ENCODE peak calls at places on chromosomes 16 and 17, in six cellular contexts. One of them, this sample, is unnamed.

GRCh38 chr17:64216385-64217248 is 46.4 kb downstream of the TEX2 start:
- DNase-seq in hepatic stellate cell: no peak
- DNase-seq in activated CD4-positive, alpha-beta T cell treated with anti-CD3 and anti-CD28 coated beads, Interleukin-2, amount 50 U/mL, for 4 hours: no peak
- DNase-seq in activated CD8-positive, alpha-beta memory T cell treated with anti-CD3 and anti-CD28 coated beads for 1 hour: no peak
- DNase-seq in T1000: peak; percentile 35
- DNase-seq in activated naive CD4-positive, alpha-beta T cell: no peak
- DNase-seq in this sample: no peak

GRCh38 chr17:79053251-79053925 is 21.2 kb upstream of the ENGASE start:
- DNase-seq in hepatic stellate cell: no peak
- DNase-seq in activated CD4-positive, alpha-beta T cell treated with anti-CD3 and anti-CD28 coated beads, Interleukin-2, amount 50 U/mL, for 4 hours: no peak
- DNase-seq in activated CD8-positive, alpha-beta memory T cell treated with anti-CD3 and anti-CD28 coated beads for 1 hour: no peak
- DNase-seq in T1000: no peak
- DNase-seq in activated naive CD4-positive, alpha-beta T cell: no peak
- DNase-seq in this sample: no peak

GRCh38 chr17:66476014-66476413 is 173.6 kb downstream of the PRKCA start:
- DNase-seq in hepatic stellate cell: no peak
- DNase-seq in activated CD4-positive, alpha-beta T cell treated with anti-CD3 and anti-CD28 coated beads, Interleukin-2, amount 50 U/mL, for 4 hours: no peak
- DNase-seq in activated CD8-positive, alpha-beta memory T cell treated with anti-CD3 and anti-CD28 coated beads for 1 hour: no peak
- DNase-seq in T1000: no peak
- DNase-seq in activated naive CD4-positive, alpha-beta T cell: no peak
- DNase-seq in this sample: no peak

GRCh38 chr17:40993856-40994255 is at the start of gene KRTAP3-3:
- DNase-seq in hepatic stellate cell: no peak
- DNase-seq in activated CD4-positive, alpha-beta T cell treated with anti-CD3 and anti-CD28 coated beads, Interleukin-2, amount 50 U/mL, for 4 hours: no peak
- DNase-seq in activated CD8-positive, alpha-beta memory T cell treated with anti-CD3 and anti-CD28 coated beads for 1 hour: no peak
- DNase-seq in T1000: no peak
- DNase-seq in activated naive CD4-positive, alpha-beta T cell: no peak
- DNase-seq in this sample: no peak

GRCh38 chr17:3918372-3919122 is 2.3 kb upstream of the P2RX1 start:
- DNase-seq in hepatic stellate cell: no peak
- DNase-seq in activated CD4-positive, alpha-beta T cell treated with anti-CD3 and anti-CD28 coated beads, Interleukin-2, amount 50 U/mL, for 4 hours: no peak
- DNase-seq in activated CD8-positive, alpha-beta memory T cell treated with anti-CD3 and anti-CD28 coated beads for 1 hour: no peak
- DNase-seq in T1000: no peak
- DNase-seq in activated naive CD4-positive, alpha-beta T cell: no peak
- DNase-seq in this sample: no peak

GRCh38 chr17:58280480-58281217 is at the start of gene MPO:
- DNase-seq in hepatic stellate cell: no peak
- DNase-seq in activated CD4-positive, alpha-beta T cell treated with anti-CD3 and anti-CD28 coated beads, Interleukin-2, amount 50 U/mL, for 4 hours: no peak
- DNase-seq in activated CD8-positive, alpha-beta memory T cell treated with anti-CD3 and anti-CD28 coated beads for 1 hour: no peak
- DNase-seq in T1000: no peak
- DNase-seq in activated naive CD4-positive, alpha-beta T cell: no peak
- DNase-seq in this sample: no peak

GRCh38 chr17:37833237-37833859 is 88.5 kb upstream of the HNF1B start:
- DNase-seq in hepatic stellate cell: no peak
- DNase-seq in activated CD4-positive, alpha-beta T cell treated with anti-CD3 and anti-CD28 coated beads, Interleukin-2, amount 50 U/mL, for 4 hours: no peak
- DNase-seq in activated CD8-positive, alpha-beta memory T cell treated with anti-CD3 and anti-CD28 coated beads for 1 hour: no peak
- DNase-seq in T1000: no peak
- DNase-seq in activated naive CD4-positive, alpha-beta T cell: no peak
- DNase-seq in this sample: no peak

GRCh38 chr16:27405546-27406451 is 3.8 kb downstream of the IL21R start:
- DNase-seq in hepatic stellate cell: no peak
- DNase-seq in activated CD4-positive, alpha-beta T cell treated with anti-CD3 and anti-CD28 coated beads, Interleukin-2, amount 50 U/mL, for 4 hours: peak; percentile 60
- DNase-seq in activated CD8-positive, alpha-beta memory T cell treated with anti-CD3 and anti-CD28 coated beads for 1 hour: no peak
- DNase-seq in T1000: no peak
- DNase-seq in activated naive CD4-positive, alpha-beta T cell: peak; percentile 41
- DNase-seq in this sample: no peak

GRCh38 chr17:32256012-32256694 is 9.5 kb upstream of the RHBDL3 start:
- DNase-seq in hepatic stellate cell: no peak
- DNase-seq in activated CD4-positive, alpha-beta T cell treated with anti-CD3 and anti-CD28 coated beads, Interleukin-2, amount 50 U/mL, for 4 hours: no peak
- DNase-seq in activated CD8-positive, alpha-beta memory T cell treated with anti-CD3 and anti-CD28 coated beads for 1 hour: no peak
- DNase-seq in T1000: no peak
- DNase-seq in activated naive CD4-positive, alpha-beta T cell: no peak
- DNase-seq in this sample: no peak

GRCh38 chr17:60158751-60159478 is 9.1 kb downstream of the CA4 start:
- DNase-seq in hepatic stellate cell: no peak
- DNase-seq in activated CD4-positive, alpha-beta T cell treated with anti-CD3 and anti-CD28 coated beads, Interleukin-2, amount 50 U/mL, for 4 hours: no peak
- DNase-seq in activated CD8-positive, alpha-beta memory T cell treated with anti-CD3 and anti-CD28 coated beads for 1 hour: no peak
- DNase-seq in T1000: no peak
- DNase-seq in activated naive CD4-positive, alpha-beta T cell: no peak
- DNase-seq in this sample: no peak

GRCh38 chr17:40224707-40225092 is 5.6 kb downstream of the WIPF2 start:
- DNase-seq in hepatic stellate cell: peak; percentile 14
- DNase-seq in activated CD4-positive, alpha-beta T cell treated with anti-CD3 and anti-CD28 coated beads, Interleukin-2, amount 50 U/mL, for 4 hours: no peak
- DNase-seq in activated CD8-positive, alpha-beta memory T cell treated with anti-CD3 and anti-CD28 coated beads for 1 hour: no peak
- DNase-seq in T1000: no peak
- DNase-seq in activated naive CD4-positive, alpha-beta T cell: no peak
- DNase-seq in this sample: no peak

GRCh38 chr17:17063546-17064122 is 21.4 kb downstream of the MPRIP start:
- DNase-seq in hepatic stellate cell: no peak
- DNase-seq in activated CD4-positive, alpha-beta T cell treated with anti-CD3 and anti-CD28 coated beads, Interleukin-2, amount 50 U/mL, for 4 hours: no peak
- DNase-seq in activated CD8-positive, alpha-beta memory T cell treated with anti-CD3 and anti-CD28 coated beads for 1 hour: no peak
- DNase-seq in T1000: no peak
- DNase-seq in activated naive CD4-positive, alpha-beta T cell: no peak
- DNase-seq in this sample: no peak

GRCh38 chr17:20089795-20090547 is 80.8 kb downstream of the SPECC1 start:
- DNase-seq in hepatic stellate cell: no peak
- DNase-seq in activated CD4-positive, alpha-beta T cell treated with anti-CD3 and anti-CD28 coated beads, Interleukin-2, amount 50 U/mL, for 4 hours: no peak
- DNase-seq in activated CD8-positive, alpha-beta memory T cell treated with anti-CD3 and anti-CD28 coated beads for 1 hour: no peak
- DNase-seq in T1000: no peak
- DNase-seq in activated naive CD4-positive, alpha-beta T cell: no peak
- DNase-seq in this sample: no peak

GRCh38 chr16:65896448-65897153 is 469.9 kb upstream of the CDH5 start:
- DNase-seq in hepatic stellate cell: no peak
- DNase-seq in activated CD4-positive, alpha-beta T cell treated with anti-CD3 and anti-CD28 coated beads, Interleukin-2, amount 50 U/mL, for 4 hours: no peak
- DNase-seq in activated CD8-positive, alpha-beta memory T cell treated with anti-CD3 and anti-CD28 coated beads for 1 hour: no peak
- DNase-seq in T1000: no peak
- DNase-seq in activated naive CD4-positive, alpha-beta T cell: no peak
- DNase-seq in this sample: no peak

GRCh38 chr16:4016648-4017047 is 99.6 kb downstream of the ADCY9 start:
- DNase-seq in hepatic stellate cell: no peak
- DNase-seq in activated CD4-positive, alpha-beta T cell treated with anti-CD3 and anti-CD28 coated beads, Interleukin-2, amount 50 U/mL, for 4 hours: no peak
- DNase-seq in activated CD8-positive, alpha-beta memory T cell treated with anti-CD3 and anti-CD28 coated beads for 1 hour: no peak
- DNase-seq in T1000: no peak
- DNase-seq in activated naive CD4-positive, alpha-beta T cell: no peak
- DNase-seq in this sample: no peak

GRCh38 chr16:82773018-82773417 is 146.2 kb downstream of the CDH13 start:
- DNase-seq in hepatic stellate cell: no peak
- DNase-seq in activated CD4-positive, alpha-beta T cell treated with anti-CD3 and anti-CD28 coated beads, Interleukin-2, amount 50 U/mL, for 4 hours: no peak
- DNase-seq in activated CD8-positive, alpha-beta memory T cell treated with anti-CD3 and anti-CD28 coated beads for 1 hour: no peak
- DNase-seq in T1000: no peak
- DNase-seq in activated naive CD4-positive, alpha-beta T cell: no peak
- DNase-seq in this sample: no peak

GRCh38 chr16:12618515-12618914 is 185.2 kb downstream of the CPPED1 start:
- DNase-seq in hepatic stellate cell: no peak
- DNase-seq in activated CD4-positive, alpha-beta T cell treated with anti-CD3 and anti-CD28 coated beads, Interleukin-2, amount 50 U/mL, for 4 hours: no peak
- DNase-seq in activated CD8-positive, alpha-beta memory T cell treated with anti-CD3 and anti-CD28 coated beads for 1 hour: no peak
- DNase-seq in T1000: no peak
- DNase-seq in activated naive CD4-positive, alpha-beta T cell: no peak
- DNase-seq in this sample: no peak

This sample was measured in D721Med.